ENCODE peak calls at places on chromosomes 6 and 20, in seven cellular contexts. O, Z, U, D, C, Y and B are unnamed samples.

GRCh38 chr20:25487975-25488374 is 80.5 kb downstream of the GINS1 start:
- DNase-seq in O (no peak), D (no peak), C (no peak), Z (no peak), Y (no peak), U (no peak), B (no peak)

GRCh38 chr6:107535626-107536025 is 45.7 kb downstream of the SOBP start:
- DNase-seq in Y (peak; percentile 13), Z (no peak), C (no peak), O (no peak), D (no peak), U (no peak), B (no peak)

GRCh38 chr6:9697263-9697931 is 717.5 kb downstream of the TFAP2A start:
- DNase-seq in Y (no peak), C (no peak), Z (no peak), O (no peak), D (no peak), U (no peak), B (no peak)

GRCh38 chr20:51220293-51220706 is 197.4 kb upstream of the KCNG1 start:
- DNase-seq in U (peak; percentile 31), O (peak; percentile 58), D (no peak), Y (peak; percentile 29), C (peak; percentile 74), Z (no peak), B (peak; percentile 42)

GRCh38 chr6:90677440-90677839 is 90.6 kb upstream of the MAP3K7 start:
- DNase-seq in C (no peak), Z (no peak), D (no peak), Y (no peak), U (no peak), O (no peak), B (no peak)

GRCh38 chr20:16701296-16701695 is 28.5 kb upstream of the SNRPB2 start:
- DNase-seq in C (peak; percentile 2), U (peak; percentile 10), O (no peak), Z (no peak), Y (peak; percentile 33), D (no peak), B (peak; percentile 14)

GRCh38 chr6:8749449-8749848 is 314.1 kb upstream of the SLC35B3 start:
- DNase-seq in O (no peak), D (no peak), C (no peak), Z (no peak), Y (no peak), U (no peak), B (no peak)

GRCh38 chr20:49570828-49571552 is 3.1 kb upstream of the PTGIS start:
- DNase-seq in D (no peak), Z (peak; percentile 69), C (no peak), Y (no peak), O (no peak), U (no peak), B (no peak)

GRCh38 chr20:20457392-20458126 is 89.7 kb downstream of the INSM1 start:
- DNase-seq in O (no peak), U (no peak), D (no peak), C (no peak), Y (no peak), Z (peak; percentile 30), B (no peak)

GRCh38 chr6:166417285-166417691 is 34.5 kb upstream of the MPC1 start:
- DNase-seq in U (peak; percentile 56), D (no peak), Y (no peak), Z (no peak), C (no peak), O (no peak), B (peak; percentile 52)

GRCh38 chr20:9817654-9818053 is 21.2 kb downstream of the PAK5 start:
- DNase-seq in U (no peak), Z (no peak), D (no peak), O (no peak), C (no peak), Y (no peak), B (no peak)

GRCh38 chr6:138389551-138389950 is 11.8 kb downstream of the SMIM28 start:
- DNase-seq in U (no peak), Y (no peak), D (no peak), C (no peak), O (no peak), Z (no peak), B (no peak)